ENCODE peak calls at places on chromosomes 2 and 18, in four cellular contexts. X is AG04449, M is GM06990, Z is neural progenitor cell. W is an unnamed sample.

GRCh38 chr2:101127319-101128056 is 23.7 kb downstream of the TBC1D8 start:
- DNase-seq in X (no peak), M (no peak), Z (no peak), W (peak; percentile 52)

GRCh38 chr2:234044157-234044556 is 6.3 kb upstream of the SPP2 start:
- DNase-seq in X (peak; percentile 33), M (no peak), Z (no peak), W (peak; percentile 63)

GRCh38 chr18:70417847-70418246 is 129.0 kb downstream of the SOCS6 start:
- DNase-seq in X (no peak), M (no peak), Z (no peak), W (no peak)

GRCh38 chr2:107743274-107743673 is 83.4 kb upstream of the RGPD4 start:
- DNase-seq in X (no peak), M (no peak), Z (no peak), W (no peak)

GRCh38 chr2:28437142-28437835 is 44.6 kb downstream of the FOSL2 start:
- DNase-seq in X (no peak), M (no peak), Z (no peak), W (peak; percentile 97)

GRCh38 chr2:152582081-152582480 is 135.2 kb downstream of the PRPF40A start:
- DNase-seq in X (no peak), M (no peak), Z (no peak), W (no peak)

GRCh38 chr2:168830958-168831357 is 28.5 kb downstream of the NOSTRIN start:
- DNase-seq in X (no peak), M (no peak), Z (no peak), W (no peak)

GRCh38 chr2:164705412-164706167 is 84.3 kb upstream of the GRB14 start:
- DNase-seq in X (no peak), M (no peak), Z (no peak), W (no peak)

GRCh38 chr2:30147715-30148611 is 1.2 kb downstream of the YPEL5 start:
- DNase-seq in X (no peak), M (peak; percentile 79), Z (peak; percentile 91), W (peak; percentile 68)

GRCh38 chr2:56239437-56239836 is 55.6 kb downstream of the CCDC85A start:
- DNase-seq in X (no peak), M (no peak), Z (no peak), W (no peak)

GRCh38 chr2:113700186-113700841 is 56.1 kb downstream of the SLC35F5 start:
- DNase-seq in X (no peak), M (peak; percentile 47), Z (no peak), W (no peak)

GRCh38 chr2:74384051-74384450 is 3.9 kb upstream of the DCTN1 start:
- DNase-seq in X (no peak), M (no peak), Z (no peak), W (no peak)

GRCh38 chr2:137888845-137889244 is 75.4 kb upstream of the HNMT start:
- DNase-seq in X (no peak), M (no peak), Z (peak; percentile 67), W (peak; percentile 62)

GRCh38 chr18:70422061-70422965 is 133.5 kb downstream of the SOCS6 start:
- DNase-seq in X (no peak), M (no peak), Z (no peak), W (peak; percentile 86)

GRCh38 chr2:230158468-230158867 is 61.3 kb downstream of the SP110 start:
- DNase-seq in X (no peak), M (no peak), Z (no peak), W (no peak)

GRCh38 chr2:121346886-121347285 is 61.9 kb upstream of the TFCP2L1 start:
- DNase-seq in X (no peak), M (no peak), Z (no peak), W (no peak)

GRCh38 chr18:75265255-75265654 is 54.7 kb downstream of the TSHZ1 start:
- DNase-seq in X (no peak), M (no peak), Z (no peak), W (no peak)

GRCh38 chr2:174117951-174118930 is 130.1 kb downstream of the OLA1 start:
- DNase-seq in X (peak; percentile 56), M (no peak), Z (no peak), W (peak; percentile 47)

GRCh38 chr2:75609937-75610508 is 36.6 kb upstream of the MRPL19 start:
- DNase-seq in X (no peak), M (no peak), Z (no peak), W (no peak)

GRCh38 chr18:65754121-65754520 is 3.3 kb downstream of the CDH7 start:
- DNase-seq in X (no peak), M (no peak), Z (no peak), W (no peak)

GRCh38 chr2:170218456-170218855 is 40.5 kb downstream of the MYO3B start:
- DNase-seq in X (no peak), M (no peak), Z (no peak), W (no peak)

GRCh38 chr2:199160081-199160480 is 297.7 kb downstream of the SATB2 start:
- DNase-seq in X (no peak), M (no peak), Z (no peak), W (no peak)

GRCh38 chr2:19046986-19047780 is 311.2 kb downstream of the OSR1 start:
- DNase-seq in X (no peak), M (peak; percentile 58), Z (no peak), W (no peak)

GRCh38 chr2:9201185-9201891 is 5.3 kb upstream of the ASAP2 start:
- DNase-seq in X (peak; percentile 59), M (no peak), Z (no peak), W (peak; percentile 63)

GRCh38 chr2:109209941-109210340 is 80.9 kb downstream of the SH3RF3 start:
- DNase-seq in X (no peak), M (no peak), Z (no peak), W (no peak)

GRCh38 chr2:83665894-83666293 is 793.2 kb downstream of the SUCLG1 start:
- DNase-seq in X (peak; percentile 28), M (no peak), Z (no peak), W (peak; percentile 89)

GRCh38 chr2:102418421-102418961 is 4.5 kb upstream of the IL18RAP start:
- DNase-seq in X (no peak), M (peak; percentile 47), Z (no peak), W (no peak)

GRCh38 chr2:173151671-173152398 is 76.2 kb downstream of the MAP3K20 start:
- DNase-seq in X (no peak), M (no peak), Z (no peak), W (peak; percentile 95)

GRCh38 chr2:29766191-29766590 is 155.2 kb downstream of the ALK start:
- DNase-seq in X (peak; percentile 29), M (no peak), Z (no peak), W (peak; percentile 80)

GRCh38 chr2:42652086-42652485 is 83.7 kb downstream of the MTA3 start:
- DNase-seq in X (no peak), M (no peak), Z (no peak), W (no peak)

GRCh38 chr2:42602218-42602936 is 33.9 kb downstream of the MTA3 start:
- DNase-seq in X (no peak), M (peak; percentile 9), Z (no peak), W (no peak)

GRCh38 chr18:9814431-9814830 is 71.3 kb upstream of the TXNDC2 start:
- DNase-seq in X (peak; percentile 91), M (no peak), Z (no peak), W (peak; percentile 40)

GRCh38 chr2:62293490-62294212 is 97.7 kb downstream of the B3GNT2 start:
- DNase-seq in X (no peak), M (peak; percentile 41), Z (peak; percentile 93), W (peak; percentile 85)

GRCh38 chr2:62296034-62296832 is 100.3 kb downstream of the B3GNT2 start:
- DNase-seq in X (no peak), M (no peak), Z (no peak), W (no peak)

GRCh38 chr2:62296833-62297641 is 101.1 kb downstream of the B3GNT2 start:
- DNase-seq in X (no peak), M (no peak), Z (no peak), W (no peak)

GRCh38 chr2:62300925-62301324 is 105.0 kb downstream of the B3GNT2 start:
- DNase-seq in X (no peak), M (no peak), Z (no peak), W (no peak)

GRCh38 chr2:62297642-62298010 is 101.7 kb downstream of the B3GNT2 start:
- DNase-seq in X (no peak), M (no peak), Z (peak; percentile 49), W (no peak)
- TF ChIP-seq CTCF in X (peak; percentile 15), M (no peak), Z (peak; percentile 53), W (no peak)

GRCh38 chr18:7116001-7116831 is 1.4 kb downstream of the LAMA1 start:
- DNase-seq in X (no peak), M (no peak), Z (peak; percentile 90), W (peak; percentile 42)
- H3K4me3 ChIP-seq in X (peak overlapping the region; percentile 23), M (no peak overlapping the region), Z (peak overlapping the region; percentile 95), W (peak overlapping the region; percentile 53)

DNA sequence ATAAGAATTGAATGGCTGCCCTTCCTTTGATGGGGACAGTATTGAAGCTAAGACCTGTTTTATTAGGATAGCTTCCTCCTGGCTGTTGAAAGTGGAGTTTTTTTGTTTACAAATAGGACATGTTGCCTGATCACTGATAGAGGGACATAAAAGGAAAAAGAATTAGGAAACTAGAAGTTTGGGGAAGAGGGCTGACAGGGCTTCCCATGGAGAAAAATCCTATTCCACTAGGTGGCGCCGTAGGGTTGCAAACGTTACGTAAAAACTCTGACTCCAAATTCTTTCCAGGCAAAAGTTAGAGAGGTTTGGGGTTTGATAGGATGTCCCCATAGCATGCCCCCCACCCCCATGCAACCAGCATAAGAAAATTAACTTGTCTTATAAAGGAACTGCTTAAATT is 11.1 kb upstream of the RBFA start:
- DNase-seq in X (no peak), M (no peak), Z (peak; percentile 15), W (peak; percentile 12)
- TF ChIP-seq CTCF in X (no peak), M (peak; percentile 33), Z (peak; percentile 61), W (peak; percentile 35)

GRCh38 chr2:197210450-197210849 is 100.1 kb downstream of the ANKRD44 start:
- DNase-seq in X (no peak), M (no peak), Z (no peak), W (no peak)
- H3K4me3 ChIP-seq in X (no peak overlapping the region), M (no peak overlapping the region), Z (no peak overlapping the region), W (no peak overlapping the region)

DNA sequence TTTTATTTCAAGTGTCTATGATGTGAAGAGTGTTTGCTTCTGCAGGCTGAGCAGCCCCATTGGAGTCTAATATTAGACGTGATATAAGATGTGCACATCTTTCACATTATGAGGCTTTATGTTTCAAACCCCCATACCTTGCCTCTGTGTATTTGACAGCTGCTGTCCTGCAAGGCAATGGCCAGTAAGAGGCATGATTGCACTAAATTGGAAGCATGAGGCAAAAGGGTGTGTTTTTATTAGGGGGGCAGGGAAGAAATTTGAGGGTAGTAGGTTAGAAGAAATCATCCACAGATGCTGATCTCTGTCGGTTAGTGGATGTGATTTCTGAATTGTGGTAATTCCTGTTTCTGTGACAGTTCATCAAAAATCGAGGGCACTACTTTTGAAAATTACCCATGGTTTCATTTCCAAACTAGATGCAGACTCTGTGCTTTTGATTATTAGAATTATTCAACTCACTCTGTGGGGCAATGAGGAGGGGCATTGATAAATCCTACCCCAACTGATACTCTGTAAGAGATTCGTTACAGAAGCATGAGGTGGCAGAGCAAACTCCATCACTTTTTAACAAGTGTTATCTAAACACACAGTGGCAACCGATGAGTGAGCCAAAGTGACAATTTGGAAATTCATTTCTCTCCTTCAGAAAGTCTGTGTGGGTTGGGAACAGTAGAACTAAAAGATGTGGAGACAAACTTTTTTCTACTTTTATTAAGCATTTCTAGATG is 452.9 kb downstream of the ARHGAP15 start:
- DNase-seq in X (no peak), M (no peak), Z (peak; percentile 35), W (no peak)
- TF ChIP-seq CTCF in X (peak; percentile 50), M (no peak), Z (peak; percentile 58), W (peak; percentile 17)

GRCh38 chr2:85604568-85605339 is 2.3 kb upstream of the TMEM150A start:
- DNase-seq in X (no peak), M (no peak), Z (no peak), W (peak; percentile 44)
- H3K4me3 ChIP-seq in X (no peak overlapping the region), M (no peak overlapping the region), Z (no peak overlapping the region), W (no peak overlapping the region)

W was measured in epithelial cell of esophagus.